ENCODE peak calls at places on chromosome 16, in nine cellular contexts. E, Y, H, K, U, V, S, F and P are unnamed samples.

GRCh38 chr16:89009343-89010209 is 32.6 kb upstream of the CBFA2T3 start:
- DNase-seq in E (peak; percentile 41), Y (peak; percentile 12), H (no peak), K (peak; percentile 77), U (no peak), V (peak; percentile 44), S (peak; percentile 82), F (peak; percentile 19), P (no peak)

GRCh38 chr16:80824623-80825364 is 20.4 kb upstream of the CDYL2 start:
- DNase-seq in E (peak; percentile 17), Y (no peak), H (no peak), K (peak; percentile 71), U (peak; percentile 38), V (no peak), S (peak; percentile 65), F (peak; percentile 26), P (no peak)

GRCh38 chr16:21597571-21598030 is 1.8 kb upstream of the METTL9 start:
- DNase-seq in E (no peak), Y (no peak), H (no peak), K (no peak), U (no peak), V (no peak), S (no peak), F (no peak), P (no peak)

GRCh38 chr16:68605746-68606145 is 39.4 kb upstream of the CDH3 start:
- DNase-seq in E (no peak), Y (no peak), H (no peak), K (no peak), U (no peak), V (no peak), S (peak; percentile 58), F (no peak), P (no peak)

GRCh38 chr16:86027366-86028126 is 128.6 kb downstream of the IRF8 start:
- DNase-seq in E (no peak), Y (no peak), H (no peak), K (no peak), U (no peak), V (no peak), S (peak; percentile 14), F (no peak), P (no peak)

GRCh38 chr16:2085669-2086068 is 37.9 kb downstream of the TSC2 start:
- DNase-seq in E (no peak), Y (no peak), H (no peak), K (no peak), U (no peak), V (no peak), S (no peak), F (no peak), P (no peak)

GRCh38 chr16:89335803-89336485 is 118.4 kb downstream of the ZNF778 start:
- DNase-seq in E (no peak), Y (no peak), H (no peak), K (no peak), U (no peak), V (peak; percentile 37), S (no peak), F (no peak), P (no peak)

GRCh38 chr16:72481419-72481818 is 309.5 kb upstream of the PMFBP1 start:
- DNase-seq in E (no peak), Y (no peak), H (no peak), K (no peak), U (no peak), V (no peak), S (no peak), F (no peak), P (no peak)

DNA sequence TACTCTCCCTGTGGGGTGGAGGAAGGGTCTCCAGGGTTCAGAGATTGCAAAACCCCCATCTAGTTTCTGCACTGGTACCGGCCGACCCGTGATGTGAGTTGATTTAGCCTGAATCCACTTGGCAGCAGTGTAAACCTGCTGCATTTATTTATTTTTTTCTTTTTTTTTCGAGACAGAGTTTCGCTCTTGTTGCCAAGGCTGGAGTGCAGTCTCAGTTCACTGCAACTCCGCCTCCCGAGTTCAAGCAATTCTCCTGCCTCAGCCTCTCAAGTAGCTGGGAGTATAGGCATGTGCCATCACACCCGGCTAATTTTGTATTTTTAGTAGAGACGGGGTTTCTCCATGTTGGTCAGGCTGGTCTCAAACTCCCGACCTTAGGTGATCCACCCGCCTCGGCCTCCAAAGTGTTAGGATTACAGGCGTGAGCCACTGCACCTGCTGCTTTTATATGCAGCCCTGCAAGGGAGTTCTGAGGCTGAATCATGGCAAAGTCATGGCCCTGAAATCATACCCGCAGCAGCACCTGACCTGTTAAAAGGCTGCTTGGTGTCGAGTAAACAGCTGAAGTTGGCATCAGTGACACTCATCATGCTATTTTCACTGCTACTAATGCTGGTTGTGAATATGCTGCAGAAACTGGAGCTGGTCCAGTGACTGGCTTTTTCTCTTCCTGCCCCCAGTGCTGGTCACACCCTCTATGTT is 21.4 kb downstream of the DEXI start:
- DNase-seq in E (no peak), Y (peak; percentile 48), H (no peak), K (no peak), U (no peak), V (no peak), S (no peak), F (no peak), P (no peak)
- H3K27ac ChIP-seq in E (peak overlapping the region; percentile 86), Y (peak overlapping the region; percentile 91), H (peak overlapping the region; percentile 75), K (no peak overlapping the region), U (no peak overlapping the region), V (no peak overlapping the region), S (no peak overlapping the region), F (peak overlapping the region; percentile 59), P (no peak overlapping the region)

GRCh38 chr16:11862489-11862888 is 11.1 kb upstream of the RSL1D1 start:
- DNase-seq in E (no peak), Y (no peak), H (no peak), K (no peak), U (no peak), V (no peak), S (no peak), F (no peak), P (no peak)
- H3K27ac ChIP-seq in E (no peak overlapping the region), Y (peak overlapping the region; percentile 41), H (no peak overlapping the region), K (no peak overlapping the region), U (no peak overlapping the region), V (no peak overlapping the region), S (no peak overlapping the region), F (no peak overlapping the region), P (no peak overlapping the region)

GRCh38 chr16:81917375-81917774 is 93.9 kb downstream of the SDR42E1 start:
- DNase-seq in E (no peak), Y (no peak), H (no peak), K (no peak), U (no peak), V (no peak), S (no peak), F (no peak), P (no peak)

GRCh38 chr16:81910366-81910885 is 100.8 kb downstream of the SDR42E1 start:
- DNase-seq in E (no peak), Y (no peak), H (no peak), K (no peak), U (no peak), V (no peak), S (no peak), F (no peak), P (no peak)

GRCh38 chr16:81912395-81912794 is 98.9 kb downstream of the SDR42E1 start:
- DNase-seq in E (no peak), Y (no peak), H (no peak), K (no peak), U (no peak), V (no peak), S (no peak), F (no peak), P (no peak)

GRCh38 chr16:81908466-81909230 is 102.6 kb downstream of the SDR42E1 start:
- DNase-seq in E (no peak), Y (no peak), H (no peak), K (no peak), U (no peak), V (no peak), S (no peak), F (no peak), P (no peak)

DNA sequence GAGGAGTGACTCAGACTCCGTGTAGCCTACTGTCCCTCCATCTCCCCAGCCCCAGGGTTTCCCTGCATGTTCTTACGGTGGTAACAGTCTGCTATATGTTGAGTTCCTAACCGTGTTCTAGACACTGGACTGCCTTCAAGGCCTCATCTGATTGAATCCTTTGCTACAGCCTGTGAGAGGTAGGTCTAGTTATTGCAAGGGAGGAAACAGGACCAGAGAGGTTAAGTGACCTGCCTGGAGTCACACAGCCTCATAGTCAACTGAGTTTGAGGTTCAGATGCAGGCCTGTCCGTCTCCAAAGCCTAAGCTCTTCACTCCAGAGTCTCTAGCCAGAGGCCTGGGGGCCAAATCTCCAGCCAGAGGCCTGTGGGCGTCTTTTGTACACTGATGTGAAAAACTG is 98.0 kb downstream of the SDR42E1 start:
- DNase-seq in E (no peak), Y (no peak), H (no peak), K (no peak), U (no peak), V (no peak), S (no peak), F (no peak), P (no peak)
- H3K27ac ChIP-seq in E (no peak overlapping the region), Y (no peak overlapping the region), H (no peak overlapping the region), K (no peak overlapping the region), U (no peak overlapping the region), V (no peak overlapping the region), S (no peak overlapping the region), F (no peak overlapping the region), P (no peak overlapping the region)

DNA sequence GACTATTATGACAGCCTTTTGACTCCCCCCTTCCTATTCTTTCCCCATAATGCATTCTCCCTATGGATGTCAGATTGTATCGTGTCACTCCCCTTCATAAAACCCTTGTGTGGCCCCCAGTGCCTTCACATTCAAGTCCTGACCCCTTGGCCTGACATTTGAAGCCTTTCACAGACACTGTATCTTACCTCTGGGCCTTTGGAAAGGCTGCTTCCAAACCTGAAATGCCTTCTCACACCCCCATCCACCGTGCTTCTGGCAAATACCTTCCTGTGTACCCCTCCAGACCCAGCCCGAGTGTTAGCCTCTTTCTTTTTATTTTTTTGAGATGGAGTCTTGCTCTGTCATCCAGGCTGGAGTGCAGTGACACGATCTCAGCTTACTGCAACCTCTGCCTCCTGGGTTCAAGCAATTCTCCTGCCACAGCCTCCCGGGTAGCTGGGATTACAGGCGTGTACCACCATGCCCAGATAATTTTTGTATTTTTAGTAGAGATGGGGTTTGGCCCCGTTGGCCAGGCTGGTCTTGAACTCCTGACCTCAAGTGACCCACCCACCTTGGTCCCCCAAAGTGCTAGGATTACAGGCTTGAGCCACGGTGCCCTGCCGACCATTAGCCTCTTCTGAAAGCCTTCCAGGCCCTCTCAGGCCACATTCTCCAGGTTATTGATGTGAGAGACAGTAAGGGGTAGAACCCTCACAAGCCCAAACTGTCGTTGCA is 2.1 kb downstream of the ARMC5 start:
- DNase-seq in E (no peak), Y (no peak), H (no peak), K (no peak), U (no peak), V (no peak), S (no peak), F (no peak), P (no peak)
- H3K27ac ChIP-seq in E (peak overlapping the region; percentile 30), Y (no peak overlapping the region), H (no peak overlapping the region), K (no peak overlapping the region), U (no peak overlapping the region), V (no peak overlapping the region), S (no peak overlapping the region), F (no peak overlapping the region), P (no peak overlapping the region)

DNA sequence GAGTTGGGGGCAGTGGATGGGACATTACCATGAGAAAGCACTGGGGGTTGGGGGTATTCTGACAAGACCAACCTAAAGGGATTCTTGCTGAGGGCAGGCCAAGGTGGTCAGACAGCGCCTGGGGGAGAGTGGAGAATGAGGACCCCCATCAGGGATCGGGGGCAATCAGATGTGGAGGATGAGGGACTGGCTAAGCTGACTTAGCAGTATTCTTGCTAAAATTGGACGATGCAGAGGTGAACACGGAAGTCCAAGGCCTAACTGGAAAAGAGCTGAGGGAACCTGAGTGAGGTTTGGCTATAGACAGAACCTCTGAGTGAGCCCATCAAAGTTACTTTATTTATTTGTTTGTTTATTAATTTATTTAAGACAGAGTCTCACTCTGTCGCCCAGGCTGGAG is 9.2 kb downstream of the QPRT start:
- DNase-seq in E (no peak), Y (no peak), H (no peak), K (no peak), U (no peak), V (no peak), S (peak; percentile 42), F (no peak), P (no peak)
- H3K27ac ChIP-seq in E (no peak overlapping the region), Y (no peak overlapping the region), H (no peak overlapping the region), K (no peak overlapping the region), U (no peak overlapping the region), V (no peak overlapping the region), S (no peak overlapping the region), F (no peak overlapping the region), P (no peak overlapping the region)